ENCODE peak calls at places on chromosomes 13 and 19, in six cellular contexts. K is tibial artery; V is stimulated activated CD8-positive, alpha-beta memory T cell treated with anti-CD3 and anti-CD28 coated beads, Interleukin-15, amount 100 ng/mL, for 1 hour; B is mammary epithelial cell; H is choroid plexus epithelial cell; M is cardiac muscle cell. R is an unnamed sample.

GRCh38 chr19:14516048-14516534 is 2.1 kb downstream of the DNAJB1 start:
- DNase-seq in K (no peak), V (no peak), B (no peak), H (no peak), M (no peak), R (no peak)

GRCh38 chr19:4449022-4449825 is 8.4 kb downstream of the UBXN6 start:
- DNase-seq in K (peak), V (no peak), B (no peak), H (no peak), M (no peak), R (no peak)

GRCh38 chr19:47464619-47465018 is 7.1 kb downstream of the SLC8A2 start:
- DNase-seq in K (no peak), V (no peak), B (no peak), H (no peak), M (no peak), R (no peak)

GRCh38 chr13:43054803-43055802 is 31.7 kb downstream of the DNAJC15 start:
- DNase-seq in K (no peak), V (no peak), B (peak), H (peak), M (peak), R (no peak)

GRCh38 chr19:2334986-2335846 is 6.7 kb downstream of the SPPL2B start:
- DNase-seq in K (no peak), V (no peak), B (no peak), H (no peak), M (no peak), R (no peak)

GRCh38 chr19:46023311-46023779 is 492 bp upstream of the PGLYRP1 start:
- DNase-seq in K (no peak), V (no peak), B (no peak), H (no peak), M (no peak), R (no peak)

GRCh38 chr19:50896591-50897190 is 14.5 kb downstream of the KLK4 start:
- DNase-seq in K (peak), V (no peak), B (peak), H (peak), M (peak), R (no peak)

GRCh38 chr13:21063031-21063430 is 1.6 kb upstream of the LATS2 start:
- DNase-seq in K (no peak), V (no peak), B (no peak), H (no peak), M (no peak), R (no peak)

GRCh38 chr19:17419154-17419490 is 725 bp upstream of the MVB12A start:
- DNase-seq in K (no peak), V (no peak), B (peak), H (no peak), M (no peak), R (no peak)

GRCh38 chr13:57716295-57716694 is 84.8 kb downstream of the PCDH17 start:
- DNase-seq in K (no peak), V (no peak), B (no peak), H (no peak), M (no peak), R (no peak)

GRCh38 chr13:93620366-93620765 is 393.8 kb downstream of the GPC6 start:
- DNase-seq in K (no peak), V (no peak), B (no peak), H (no peak), M (no peak), R (peak)

GRCh38 chr19:13121551-13122274 is 3.6 kb downstream of the NACC1 start:
- DNase-seq in K (no peak), V (no peak), B (no peak), H (no peak), M (no peak), R (no peak)

GRCh38 chr13:46559272-46559805 is 6.4 kb downstream of the LRCH1 start:
- DNase-seq in K (no peak), V (no peak), B (peak), H (no peak), M (no peak), R (no peak)

GRCh38 chr19:39813264-39813998 is 20.5 kb downstream of the DYRK1B start:
- DNase-seq in K (peak), V (no peak), B (no peak), H (no peak), M (no peak), R (no peak)

GRCh38 chr13:80528733-80529132 is 187.8 kb upstream of the SPRY2 start:
- DNase-seq in K (no peak), V (no peak), B (no peak), H (no peak), M (no peak), R (no peak)

GRCh38 chr13:42108217-42108616 is 59.8 kb downstream of the DGKH start:
- DNase-seq in K (no peak), V (no peak), B (no peak), H (no peak), M (no peak), R (no peak)

GRCh38 chr13:78241278-78241919 is 322.8 kb upstream of the EDNRB start:
- DNase-seq in K (no peak), V (no peak), B (no peak), H (peak), M (peak), R (peak)

GRCh38 chr19:6691342-6691741 is 21.4 kb upstream of the TNFSF14 start:
- DNase-seq in K (no peak), V (no peak), B (no peak), H (no peak), M (no peak), R (no peak)

GRCh38 chr13:93307166-93307565 is 80.6 kb downstream of the GPC6 start:
- DNase-seq in K (no peak), V (no peak), B (no peak), H (no peak), M (no peak), R (no peak)

GRCh38 chr19:16041571-16042386 is 34.5 kb upstream of the TPM4 start:
- DNase-seq in K (peak), V (peak), B (peak), H (peak), M (peak), R (no peak)

GRCh38 chr13:41416276-41416675 is 41.1 kb upstream of the RGCC start:
- DNase-seq in K (no peak), V (no peak), B (peak), H (no peak), M (no peak), R (peak)

GRCh38 chr13:32165791-32166190 is 134.2 kb downstream of the FRY start:
- DNase-seq in K (peak), V (no peak), B (peak), H (no peak), M (no peak), R (no peak)

GRCh38 chr13:32737679-32738078 is 151.4 kb downstream of the PDS5B start:
- DNase-seq in K (no peak), V (no peak), B (no peak), H (no peak), M (no peak), R (no peak)

GRCh38 chr19:12891553-12892021 is 627 bp downstream of the GCDH start:
- DNase-seq in K (no peak), V (no peak), B (no peak), H (no peak), M (no peak), R (no peak)

GRCh38 chr19:15038304-15038703 is 11.0 kb upstream of the CASP14 start:
- DNase-seq in K (no peak), V (no peak), B (peak), H (peak), M (no peak), R (no peak)

GRCh38 chr13:111790621-111791020 is 276.3 kb upstream of the SOX1 start:
- DNase-seq in K (no peak), V (no peak), B (no peak), H (no peak), M (no peak), R (no peak)

GRCh38 chr13:51235186-51235585 is 13.0 kb downstream of the FAM124A start:
- DNase-seq in K (no peak), V (no peak), B (no peak), H (no peak), M (no peak), R (no peak)

GRCh38 chr19:14265285-14266036 is 59.5 kb upstream of the ADGRL1 start:
- DNase-seq in K (no peak), V (no peak), B (no peak), H (no peak), M (peak), R (no peak)

GRCh38 chr13:20441879-20442278 is 83.8 kb downstream of the CRYL1 start:
- DNase-seq in K (no peak), V (no peak), B (peak), H (no peak), M (peak), R (no peak)

GRCh38 chr13:51912091-51912490 is 50.3 kb downstream of the CCDC70 start:
- DNase-seq in K (no peak), V (no peak), B (no peak), H (peak), M (no peak), R (no peak)

GRCh38 chr13:97125051-97125809 is 96.9 kb upstream of the MBNL2 start:
- DNase-seq in K (no peak), V (no peak), B (peak), H (peak), M (peak), R (no peak)

GRCh38 chr19:11657307-11657706 is 60.0 kb downstream of the ZNF627 start:
- DNase-seq in K (no peak), V (no peak), B (no peak), H (no peak), M (peak), R (no peak)

GRCh38 chr19:16676101-16676798 is 15.3 kb downstream of the TMEM38A start:
- DNase-seq in K (no peak), V (no peak), B (no peak), H (no peak), M (no peak), R (no peak)

GRCh38 chr13:46908511-46908910 is 11.7 kb upstream of the HTR2A start:
- DNase-seq in K (no peak), V (no peak), B (peak), H (peak), M (peak), R (peak)

GRCh38 chr19:2188708-2189385 is 25.1 kb downstream of the DOT1L start:
- DNase-seq in K (no peak), V (no peak), B (no peak), H (no peak), M (no peak), R (no peak)

GRCh38 chr19:29277107-29277506 is 64.2 kb upstream of the UQCRFS1 start:
- DNase-seq in K (no peak), V (no peak), B (no peak), H (no peak), M (peak), R (no peak)